ENCODE peak calls at places on chromosomes 11 and 22, in six cellular contexts. P is pancreas, H is fibroblast of mammary gland, Q is IMR-90, E is astrocyte of the spinal cord, C is ascending aorta. V is an unnamed sample.

GRCh38 chr11:106644824-106645223 is 373.5 kb downstream of the GUCY1A2 start:
- DNase-seq in C (no peak), H (peak; percentile 20), P (no peak), Q (peak; percentile 60), E (peak; percentile 45), V (peak; percentile 71)

GRCh38 chr11:70377645-70378044 is 20.7 kb upstream of the CTTN start:
- DNase-seq in Q (no peak), P (no peak), E (no peak), C (no peak), H (no peak), V (no peak)

GRCh38 chr11:72075109-72075508 is 5.2 kb downstream of the NUMA1 start:
- DNase-seq in C (no peak), Q (no peak), H (no peak), P (no peak), E (no peak), V (peak; percentile 20)

GRCh38 chr11:33530824-33531223 is 169.8 kb downstream of the C11orf91 start:
- DNase-seq in Q (peak; percentile 79), H (peak; percentile 87), E (peak; percentile 80), P (no peak), C (no peak), V (peak; percentile 50)

GRCh38 chr22:29633514-29634312 is 30.3 kb downstream of the NF2 start:
- DNase-seq in Q (peak; percentile 26), E (peak; percentile 77), C (no peak), P (no peak), H (no peak), V (no peak)

GRCh38 chr11:27646051-27646818 is 54.0 kb downstream of the BDNF start:
- DNase-seq in H (no peak), E (no peak), P (no peak), Q (peak; percentile 49), C (no peak), V (no peak)

GRCh38 chr11:119727523-119728081 is 1.4 kb downstream of the NECTIN1 start:
- DNase-seq in E (no peak), P (peak; percentile 54), H (no peak), Q (no peak), C (no peak), V (no peak)

GRCh38 chr11:58928082-58928574 is 11.2 kb upstream of the GLYATL1 start:
- DNase-seq in E (no peak), Q (peak; percentile 7), C (no peak), P (no peak), H (no peak), V (no peak)

GRCh38 chr11:12526789-12527188 is 147.4 kb upstream of the TEAD1 start:
- DNase-seq in P (no peak), C (no peak), H (peak; percentile 83), E (peak; percentile 66), Q (peak; percentile 82), V (peak; percentile 65)

GRCh38 chr22:30044369-30044768 is 35.9 kb upstream of the HORMAD2 start:
- DNase-seq in H (peak; percentile 97), C (no peak), P (peak; percentile 67), E (peak; percentile 93), Q (peak; percentile 93), V (peak; percentile 76)

GRCh38 chr11:122209619-122210377 is 93.8 kb upstream of the BLID start:
- DNase-seq in P (peak; percentile 41), E (peak; percentile 89), H (peak; percentile 95), Q (peak; percentile 88), C (peak; percentile 92), V (peak; percentile 88)

GRCh38 chr11:121464352-121464946 is 11.7 kb upstream of the SORL1-AS1 start:
- DNase-seq in H (peak; percentile 92), E (peak; percentile 88), Q (peak; percentile 94), C (peak; percentile 82), P (peak; percentile 47), V (peak; percentile 88)

DNA sequence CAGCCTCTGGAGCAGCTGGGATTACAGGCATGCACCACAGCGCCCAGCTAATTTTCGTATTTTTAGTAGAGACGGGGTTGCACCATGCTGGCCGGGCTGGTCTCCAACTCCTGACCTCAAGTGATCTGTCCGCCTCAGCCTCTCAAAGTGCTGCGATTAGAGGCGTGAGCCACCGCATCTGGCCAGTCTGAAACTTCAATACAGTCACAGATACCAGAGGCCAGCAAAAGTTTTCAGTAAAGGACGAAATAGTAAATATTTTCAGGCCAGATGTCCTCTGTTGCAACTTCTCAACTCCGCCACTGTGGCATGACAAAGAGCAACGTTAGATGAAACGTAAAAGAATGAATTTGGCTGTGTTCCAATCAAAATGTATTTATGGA is 403.6 kb downstream of the MN1 start:
- DNase-seq in H (peak; percentile 47), E (no peak), Q (peak; percentile 50), P (no peak), C (no peak), V (peak; percentile 66)
- TF ChIP-seq CTCF in H (no peak), E (no peak), Q (no peak), P (no peak), C (no peak), V (no peak)

GRCh38 chr11:74233683-74234082 is 62.6 kb downstream of the PPME1 start:
- DNase-seq in C (no peak), E (no peak), P (no peak), Q (no peak), H (no peak), V (no peak)
- H3K4me3 ChIP-seq in C (no peak overlapping the region), E (no peak overlapping the region), P (no peak overlapping the region), Q (no peak overlapping the region), H (no peak overlapping the region), V (no peak overlapping the region)

DNA sequence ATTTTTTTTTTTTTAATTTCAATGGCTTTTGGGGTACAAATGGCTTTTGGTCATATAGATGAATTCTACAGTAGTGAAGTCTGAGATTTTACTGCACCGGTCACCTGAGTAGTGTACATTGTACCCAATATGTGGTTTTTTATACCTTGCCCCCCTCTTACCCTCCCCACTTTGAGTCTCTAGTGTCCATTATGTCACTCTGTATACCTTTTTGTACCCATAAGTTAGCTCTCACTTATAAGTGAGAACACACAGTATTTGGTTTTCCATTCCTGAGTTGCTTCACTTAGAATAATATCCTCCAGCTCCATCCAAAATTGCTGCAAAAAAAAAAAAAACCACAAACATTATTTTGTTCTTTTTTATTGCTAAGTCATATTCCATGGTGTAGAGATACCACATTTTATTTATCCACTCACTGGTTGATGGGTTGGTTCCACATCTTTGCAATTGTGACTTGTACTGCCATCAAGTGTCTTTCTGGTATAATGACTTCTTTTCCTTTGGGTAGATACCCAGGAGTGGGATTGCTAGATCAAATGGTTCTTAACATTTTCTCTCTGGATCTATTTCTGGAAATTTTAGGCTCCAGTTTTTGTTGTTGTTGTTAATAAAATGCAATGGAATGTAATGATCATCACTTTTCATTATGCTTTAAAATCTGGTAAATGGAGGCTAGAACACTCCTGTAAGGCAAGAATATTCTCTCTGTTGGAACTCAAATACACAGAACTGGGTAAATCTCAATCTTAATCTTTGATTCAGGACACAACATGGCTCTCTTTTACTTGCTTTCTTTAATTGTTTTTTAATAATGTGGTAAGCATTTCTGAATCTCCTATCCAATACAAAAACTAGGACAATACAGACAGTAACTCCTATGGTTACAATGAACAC is 10.3 kb downstream of the NEAT1 start:
- DNase-seq in H (peak; percentile 63), C (no peak), P (no peak), Q (peak; percentile 54), E (peak; percentile 54), V (peak; percentile 66)
- TF ChIP-seq CTCF in H (no peak), C (no peak), P (no peak), Q (peak; percentile 17), E (no peak), V (peak; percentile 15)

GRCh38 chr11:75463106-75463774 is 30.2 kb upstream of the KLHL35 start:
- DNase-seq in Q (no peak), E (no peak), P (no peak), H (no peak), C (no peak), V (peak; percentile 22)
- H3K4me3 ChIP-seq in Q (no peak overlapping the region), E (no peak overlapping the region), P (no peak overlapping the region), H (no peak overlapping the region), C (no peak overlapping the region), V (no peak overlapping the region)

GRCh38 chr11:112639469-112639868 is 321.8 kb upstream of the NCAM1 start:
- DNase-seq in P (no peak), H (no peak), C (no peak), Q (no peak), E (no peak), V (no peak)

GRCh38 chr11:112632866-112633505 is 328.2 kb upstream of the NCAM1 start:
- DNase-seq in Q (no peak), H (no peak), C (no peak), E (peak; percentile 37), P (no peak), V (no peak)

GRCh38 chr11:112635338-112635737 is 325.9 kb upstream of the NCAM1 start:
- DNase-seq in E (no peak), P (no peak), H (no peak), C (no peak), Q (no peak), V (no peak)

GRCh38 chr11:112634551-112634950 is 326.7 kb upstream of the NCAM1 start:
- DNase-seq in H (no peak), E (no peak), C (no peak), P (no peak), Q (no peak), V (no peak)

GRCh38 chr11:112637046-112637445 is 324.2 kb upstream of the NCAM1 start:
- DNase-seq in P (no peak), Q (no peak), H (no peak), E (no peak), C (no peak), V (no peak)
- TF ChIP-seq CTCF in P (no peak), Q (no peak), H (no peak), E (no peak), C (no peak), V (no peak)

GRCh38 chr11:43547900-43548381 is 132.6 kb upstream of the HSD17B12 start:
- DNase-seq in C (no peak), H (peak; percentile 15), P (peak; percentile 45), E (no peak), Q (no peak), V (peak; percentile 5)
- H3K4me3 ChIP-seq in C (peak overlapping the region; percentile 45), H (no peak overlapping the region), P (no peak overlapping the region), E (no peak overlapping the region), Q (no peak overlapping the region), V (no peak overlapping the region)

DNA sequence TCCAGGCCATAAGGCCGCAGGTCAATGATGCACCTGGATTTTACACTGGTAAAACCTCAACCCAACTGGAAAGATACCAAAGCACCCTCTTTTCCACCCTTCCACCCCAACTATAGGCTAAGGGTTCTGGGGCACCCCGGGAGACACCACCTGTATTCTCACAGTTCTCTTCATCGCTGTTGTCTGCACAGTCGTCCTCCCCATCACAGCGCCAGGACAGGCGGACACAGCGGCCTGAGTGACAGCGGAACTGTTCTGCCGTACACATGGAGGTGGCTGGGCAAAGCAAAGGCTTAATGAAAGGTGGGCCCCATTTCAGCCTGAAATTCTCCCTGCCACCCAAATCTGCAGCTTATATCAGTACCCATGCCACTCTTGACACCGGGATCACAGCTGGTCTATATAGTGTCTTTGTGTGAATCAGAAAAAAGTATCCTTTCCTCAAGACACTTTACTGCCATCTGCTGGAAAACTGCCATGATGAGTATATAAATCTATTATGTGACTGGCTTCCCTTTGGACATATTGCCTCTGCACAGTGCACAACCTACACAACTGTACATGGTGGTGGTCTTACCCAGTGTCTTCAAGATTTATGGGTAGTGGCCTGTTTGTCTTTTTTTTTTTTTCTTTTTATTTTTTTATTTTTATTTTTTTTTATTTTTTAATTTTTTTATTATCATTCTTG is 21.5 kb downstream of the LRP4 start:
- DNase-seq in Q (peak; percentile 37), E (peak; percentile 33), C (no peak), P (no peak), H (peak; percentile 49), V (peak; percentile 46)
- TF ChIP-seq CTCF in Q (peak; percentile 27), E (peak; percentile 26), C (no peak), P (no peak), H (peak; percentile 18), V (peak; percentile 34)

GRCh38 chr22:25071720-25072119 is 119.2 kb downstream of the KIAA1671 start:
- DNase-seq in E (no peak), H (no peak), Q (no peak), P (no peak), C (no peak), V (no peak)
- H3K4me3 ChIP-seq in E (no peak overlapping the region), H (no peak overlapping the region), Q (no peak overlapping the region), P (no peak overlapping the region), C (peak overlapping the region; percentile 72), V (no peak overlapping the region)

GRCh38 chr22:37640591-37641250 is 1.3 kb downstream of the SH3BP1 start:
- DNase-seq in H (no peak), E (no peak), C (no peak), Q (no peak), P (no peak), V (no peak)
- TF ChIP-seq CTCF in H (no peak), E (no peak), C (no peak), Q (no peak), P (no peak), V (no peak)

V was measured in fibroblast of villous mesenchyme.